ENCODE peak calls at places on chromosomes 2 and 18, in eight cellular contexts. S is CD8-positive, alpha-beta T cell; P is OCI-LY7; H is D721Med; B is B cell; U is neural crest cell; R is astrocyte of the spinal cord; A is MCF 10A. G is an unnamed sample.

GRCh38 chr2:241640165-241640795 is 2.8 kb downstream of the ATG4B start:
- DNase-seq in S (no peak), P (no peak), H (no peak), B (no peak), U (no peak), R (no peak), A (no peak), G (no peak)

GRCh38 chr2:98911376-98912154 is 24.5 kb downstream of the CRACDL start:
- DNase-seq in S (no peak), P (no peak), H (no peak), B (no peak), U (no peak), R (peak), A (peak), G (no peak)

GRCh38 chr2:132581917-132582316 is 88.1 kb downstream of the LYPD1 start:
- DNase-seq in S (no peak), P (peak), H (no peak), B (no peak), U (no peak), R (no peak), A (no peak), G (no peak)

GRCh38 chr2:86487062-86487461 is 45.9 kb downstream of the KDM3A start:
- DNase-seq in S (no peak), P (no peak), H (no peak), B (no peak), U (no peak), R (no peak), A (no peak), G (no peak)

GRCh38 chr18:39675358-39675757 is 2109.8 kb upstream of the CELF4 start:
- DNase-seq in S (no peak), P (no peak), H (no peak), B (no peak), U (no peak), R (peak), A (peak), G (no peak)

GRCh38 chr2:224261316-224261715 is 140.6 kb downstream of the FAM124B start:
- DNase-seq in S (no peak), P (no peak), H (no peak), B (no peak), U (no peak), R (peak), A (no peak), G (no peak)

GRCh38 chr2:72162574-72162973 is 14.9 kb upstream of the CYP26B1 start:
- DNase-seq in S (no peak), P (no peak), H (no peak), B (no peak), U (no peak), R (no peak), A (no peak), G (no peak)

GRCh38 chr2:226411727-226412360 is 387.8 kb downstream of the IRS1 start:
- DNase-seq in S (no peak), P (no peak), H (no peak), B (no peak), U (no peak), R (peak), A (peak), G (no peak)

GRCh38 chr2:151260492-151261239 is 997 bp downstream of the RBM43 start:
- DNase-seq in S (no peak), P (peak), H (no peak), B (no peak), U (no peak), R (peak), A (peak), G (no peak)

GRCh38 chr2:158047156-158047611 is 54.5 kb upstream of the UPP2 start:
- DNase-seq in S (no peak), P (no peak), H (no peak), B (no peak), U (no peak), R (peak), A (no peak), G (no peak)

GRCh38 chr2:158043181-158043948 is 58.3 kb upstream of the UPP2 start:
- DNase-seq in S (no peak), P (no peak), H (no peak), B (no peak), U (no peak), R (no peak), A (peak), G (no peak)

GRCh38 chr2:158042666-158043065 is 59.0 kb upstream of the UPP2 start:
- DNase-seq in S (no peak), P (no peak), H (no peak), B (no peak), U (no peak), R (no peak), A (no peak), G (peak)

GRCh38 chr2:158048327-158048726 is 53.3 kb upstream of the UPP2 start:
- DNase-seq in S (no peak), P (no peak), H (no peak), B (no peak), U (no peak), R (no peak), A (no peak), G (no peak)

DNA sequence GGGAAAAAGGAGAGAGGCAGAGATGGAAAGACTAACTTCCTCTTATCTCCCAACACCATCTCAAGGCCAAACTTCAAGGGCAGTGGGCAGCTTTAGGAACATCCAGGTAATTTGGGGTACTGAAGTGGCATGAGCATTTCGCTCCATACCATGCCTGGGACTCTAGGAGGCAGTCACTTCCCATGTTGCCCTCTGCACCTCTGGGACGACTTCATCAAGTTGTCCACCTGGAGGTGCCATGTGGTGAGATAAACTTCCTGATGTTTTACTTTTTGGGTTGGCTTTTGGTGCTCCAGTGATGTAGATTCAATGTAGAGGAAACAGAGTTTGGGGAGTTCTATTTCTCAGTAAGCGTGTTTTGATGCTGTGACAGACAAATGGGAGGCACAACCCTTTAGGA is 56.3 kb upstream of the UPP2 start:
- DNase-seq in S (no peak), P (no peak), H (no peak), B (no peak), U (no peak), R (no peak), A (peak), G (no peak)
- TF ChIP-seq CTCF in S (no peak), P (no peak), H (peak), B (no peak), U (no peak), R (no peak), A (no peak), G (no peak)

GRCh38 chr2:159286709-159287441 is 372 bp upstream of the WDSUB1 start:
- DNase-seq in S (peak), P (peak), H (peak), B (peak), U (peak), R (peak), A (peak), G (peak)

GRCh38 chr2:159292157-159292556 is 5.7 kb upstream of the WDSUB1 start:
- DNase-seq in S (no peak), P (no peak), H (no peak), B (no peak), U (no peak), R (no peak), A (no peak), G (no peak)

GRCh38 chr2:159287733-159288132 is 1.2 kb upstream of the WDSUB1 start:
- DNase-seq in S (no peak), P (no peak), H (no peak), B (no peak), U (no peak), R (no peak), A (no peak), G (no peak)

GRCh38 chr2:159285929-159286708 is at the start of gene WDSUB1:
- DNase-seq in S (peak), P (no peak), H (no peak), B (peak), U (peak), R (peak), A (peak), G (peak)

DNA sequence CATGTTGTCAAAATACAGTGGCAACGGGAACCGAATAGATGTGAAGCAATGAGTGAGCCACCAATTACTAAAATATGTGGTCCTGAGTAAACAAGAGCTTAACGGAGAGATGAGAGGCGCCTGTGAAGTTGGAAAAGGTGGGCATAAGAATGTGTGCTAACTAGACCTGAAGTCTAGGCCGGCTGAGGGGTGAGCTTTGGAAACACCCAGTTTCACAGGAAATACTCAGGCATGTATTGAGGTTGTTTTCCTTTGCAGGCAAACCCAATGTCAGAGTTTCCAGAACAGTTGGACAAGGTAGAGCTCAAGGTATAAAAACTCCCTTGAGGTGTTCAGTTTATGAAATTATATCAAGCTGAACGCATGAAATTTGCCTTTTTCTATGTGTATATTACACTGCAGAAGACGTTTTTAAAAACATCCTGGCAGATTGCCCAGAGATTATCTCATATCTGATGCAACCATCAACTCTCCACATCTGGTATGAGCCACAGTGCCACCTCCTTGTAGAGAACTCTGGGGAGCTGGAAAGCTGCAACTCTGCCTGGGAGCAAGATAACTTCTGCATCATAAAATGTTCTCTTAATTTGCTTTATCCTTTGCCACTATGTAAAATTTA is 3.9 kb upstream of the WDSUB1 start:
- DNase-seq in S (no peak), P (peak), H (no peak), B (no peak), U (no peak), R (peak), A (peak), G (no peak)
- TF ChIP-seq CTCF in S (no peak), P (no peak), H (no peak), B (no peak), U (no peak), R (no peak), A (no peak), G (no peak)

DNA sequence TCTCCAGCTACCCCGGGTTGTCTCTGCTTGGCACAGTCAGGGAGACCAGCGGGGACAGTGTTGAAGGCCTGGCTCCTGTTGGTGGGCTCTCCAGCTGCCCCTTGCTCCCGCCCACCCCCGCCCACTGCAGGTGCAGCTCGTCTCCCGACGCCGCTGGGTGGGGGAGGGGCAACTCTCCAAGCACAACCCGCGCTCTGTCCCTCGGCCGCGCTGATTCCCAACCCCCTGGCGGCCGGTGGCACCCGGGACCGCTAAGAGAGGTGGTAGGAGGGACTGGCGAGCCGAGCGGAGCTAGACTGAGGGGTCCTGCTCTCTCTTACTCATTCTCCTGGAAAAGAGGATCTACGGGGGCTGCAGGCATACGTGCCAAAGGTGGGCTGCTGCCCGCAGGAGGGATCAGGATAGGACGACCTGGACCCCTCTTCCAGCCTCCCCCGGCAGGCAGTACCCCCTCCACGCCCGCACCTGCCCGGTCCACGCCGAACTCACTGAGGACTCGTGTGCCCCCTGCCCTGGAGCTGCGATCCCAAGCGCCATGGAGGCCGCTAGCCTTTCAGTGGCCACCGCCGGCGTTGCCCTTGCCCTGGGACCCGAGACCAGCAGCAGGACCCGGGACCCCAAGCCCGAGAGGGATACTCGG is 44.5 kb downstream of the DDX18 start:
- DNase-seq in S (no peak), P (no peak), H (no peak), B (no peak), U (no peak), R (no peak), A (no peak), G (peak)
- TF ChIP-seq CTCF in S (no peak), P (no peak), H (no peak), B (no peak), U (no peak), R (no peak), A (no peak), G (no peak)

GRCh38 chr2:82027901-82028570 is 1723.5 kb upstream of the LRRTM1 start:
- DNase-seq in S (no peak), P (no peak), H (no peak), B (no peak), U (no peak), R (no peak), A (no peak), G (no peak)

GRCh38 chr2:82023710-82024109 is 1719.2 kb upstream of the LRRTM1 start:
- DNase-seq in S (no peak), P (no peak), H (no peak), B (no peak), U (no peak), R (no peak), A (no peak), G (peak)
- TF ChIP-seq CTCF in S (no peak), P (peak), H (no peak), B (no peak), U (peak), R (no peak), A (peak), G (no peak)

GRCh38 chr2:102315850-102316370 is 4.5 kb downstream of the IL1RL1 start:
- DNase-seq in S (no peak), P (no peak), H (no peak), B (no peak), U (no peak), R (no peak), A (no peak), G (no peak)

GRCh38 chr2:102313950-102314349 is 2.6 kb downstream of the IL1RL1 start:
- DNase-seq in S (no peak), P (no peak), H (no peak), B (no peak), U (no peak), R (no peak), A (no peak), G (no peak)

GRCh38 chr2:102321954-102322719 is 10.8 kb downstream of the IL1RL1 start:
- DNase-seq in S (no peak), P (no peak), H (no peak), B (no peak), U (no peak), R (no peak), A (no peak), G (no peak)

GRCh38 chr2:102318437-102318836 is 7.1 kb downstream of the IL1RL1 start:
- DNase-seq in S (no peak), P (no peak), H (no peak), B (no peak), U (no peak), R (no peak), A (no peak), G (no peak)

DNA sequence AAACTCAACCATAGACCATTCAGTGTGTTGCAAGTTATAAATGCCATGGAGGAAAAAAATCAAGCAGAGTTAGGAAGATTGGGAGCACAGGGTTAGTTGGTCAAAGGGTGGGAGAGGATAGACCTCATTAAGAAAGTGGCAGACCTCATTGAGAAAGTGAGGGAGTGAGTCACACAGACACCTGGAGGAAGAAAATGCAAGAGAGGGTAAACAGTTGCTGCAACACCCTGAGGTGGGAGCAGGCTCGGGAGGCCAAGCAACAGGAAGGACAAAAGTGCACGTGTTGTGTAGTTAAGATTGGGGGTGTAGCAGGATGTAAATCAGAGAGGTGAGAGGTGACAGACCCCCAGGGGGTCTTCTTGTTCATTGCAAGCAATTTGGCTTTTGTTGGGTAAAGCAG is 6.4 kb downstream of the IL1RL1 start:
- DNase-seq in S (no peak), P (no peak), H (no peak), B (no peak), U (no peak), R (no peak), A (peak), G (no peak)
- TF ChIP-seq CTCF in S (no peak), P (no peak), H (no peak), B (no peak), U (no peak), R (no peak), A (no peak), G (no peak)

DNA sequence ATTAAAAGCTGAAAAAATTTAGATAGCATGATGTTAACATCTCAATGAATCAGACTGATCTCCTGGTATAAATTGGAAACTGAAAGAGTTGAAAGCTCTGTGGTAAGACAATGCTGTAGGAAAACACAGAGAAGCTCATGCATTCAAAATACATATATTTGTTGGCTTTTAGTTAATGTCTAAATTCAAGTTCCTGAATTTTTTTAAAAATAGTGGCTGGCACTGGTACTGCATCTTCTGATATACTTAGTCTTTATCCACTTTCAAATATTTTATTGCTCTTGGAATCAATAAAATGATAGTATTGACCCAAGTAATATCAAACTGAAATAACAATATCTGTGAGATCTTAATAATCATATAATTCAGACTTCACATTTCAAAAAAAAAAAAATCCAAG is 151.4 kb upstream of the FIGN start:
- DNase-seq in S (no peak), P (no peak), H (no peak), B (no peak), U (no peak), R (no peak), A (no peak), G (no peak)
- TF ChIP-seq CTCF in S (no peak), P (peak), H (no peak), B (no peak), U (peak), R (peak), A (no peak), G (peak)

DNA sequence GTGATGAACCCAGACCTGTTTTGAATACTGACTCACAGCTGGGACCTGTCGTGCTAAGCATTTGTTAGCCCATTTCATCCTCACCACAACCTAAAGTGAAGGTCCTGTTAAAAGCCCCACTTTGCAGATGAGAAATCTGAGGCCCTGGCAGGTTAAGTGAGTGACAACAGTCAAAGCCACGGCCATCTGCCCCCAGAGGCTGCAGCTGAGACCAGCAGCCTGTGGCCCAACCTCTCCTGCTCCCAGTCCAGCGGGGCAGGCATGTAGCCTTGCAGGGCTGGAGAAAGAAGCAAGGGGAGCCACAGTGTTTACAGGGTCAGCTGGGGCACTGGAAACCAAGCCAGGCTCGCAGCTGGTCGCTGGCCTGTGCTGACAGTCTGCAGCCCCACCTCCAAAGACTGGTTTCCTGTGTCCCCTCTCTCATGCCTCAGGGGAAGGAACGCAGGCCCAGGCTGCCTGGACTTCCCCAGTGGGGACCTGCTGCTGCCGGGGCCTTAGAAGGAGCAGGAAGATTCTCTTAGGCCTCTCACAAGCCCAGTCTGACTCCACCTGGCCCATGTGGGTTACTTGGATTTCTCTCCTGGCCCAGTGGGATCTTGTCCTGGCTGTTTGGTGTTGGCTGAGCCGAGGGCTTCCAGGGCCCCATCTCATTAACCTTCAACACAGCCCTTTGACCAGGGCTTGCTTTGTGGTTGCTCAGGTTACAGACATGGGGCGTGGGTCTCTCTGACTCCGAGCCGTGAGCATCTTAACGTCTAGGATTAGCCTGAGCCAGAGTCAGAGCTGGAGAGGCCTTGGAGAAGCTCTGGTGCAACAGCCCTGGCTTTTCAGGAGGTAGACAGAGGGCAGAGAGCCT is 1.7 kb downstream of the INPP5D start:
- DNase-seq in S (no peak), P (peak), H (no peak), B (peak), U (peak), R (peak), A (no peak), G (no peak)
- TF ChIP-seq CTCF in S (no peak), P (peak), H (no peak), B (peak), U (no peak), R (peak), A (no peak), G (no peak)

DNA sequence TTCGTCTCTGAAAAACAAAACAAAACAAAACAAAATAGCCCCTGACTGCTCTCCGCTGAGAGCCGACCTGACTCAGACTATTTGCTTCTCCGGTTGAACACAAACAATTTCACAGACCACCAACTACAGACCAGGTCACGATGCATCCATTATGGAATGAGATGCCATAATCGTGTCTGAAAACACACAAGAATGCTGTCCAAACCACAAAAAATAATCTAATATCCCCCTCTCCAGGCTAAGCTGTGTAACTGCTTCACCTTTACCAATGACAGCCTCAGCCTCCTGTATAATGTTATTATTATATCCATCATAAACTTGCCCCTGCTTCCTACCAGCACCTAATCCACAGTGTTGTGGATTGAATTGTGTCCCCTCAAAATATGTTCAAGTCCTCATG is 114.7 kb downstream of the DNAH6 start:
- DNase-seq in S (no peak), P (peak), H (peak), B (peak), U (no peak), R (peak), A (peak), G (peak)
- TF ChIP-seq CTCF in S (peak), P (peak), H (peak), B (peak), U (peak), R (peak), A (peak), G (peak)

G was measured in endothelial cell.